ENCODE peak calls at places on chromosomes 2 and 18, in ten cellular contexts. F is CD8-positive, alpha-beta T cell; V is AG09309; T is mammary epithelial cell; B is fibroblast of the aortic adventitia; C is sigmoid colon; M is foreskin fibroblast; L is GM12865; Z is mucosa of descending colon; P is AG10803. W is an unnamed sample.

GRCh38 chr2:11797846-11798245 is 51.4 kb downstream of the LPIN1 start:
- DNase-seq in Z (no peak), B (no peak), T (no peak), L (no peak), M (no peak), F (no peak), V (no peak), C (no peak), P (no peak), W (no peak)

GRCh38 chr18:48814490-48815181 is 136.1 kb downstream of the SMAD7 start:
- DNase-seq in P (no peak), M (no peak), V (no peak), C (peak), B (no peak), L (no peak), Z (no peak), T (no peak), F (no peak), W (peak)

GRCh38 chr18:22489694-22490093 is 72.0 kb upstream of the CTAGE1 start:
- DNase-seq in F (no peak), Z (peak), C (no peak), T (peak), L (no peak), M (no peak), P (peak), B (peak), V (no peak), W (peak)

GRCh38 chr2:134080759-134081158 is 173.1 kb upstream of the MGAT5 start:
- DNase-seq in M (peak), L (no peak), T (no peak), V (no peak), B (no peak), C (no peak), F (no peak), P (no peak), Z (no peak), W (peak)

GRCh38 chr2:112959109-112959591 is 18.7 kb upstream of the IL36G start:
- DNase-seq in L (no peak), F (no peak), C (no peak), T (no peak), V (no peak), B (peak), Z (no peak), M (no peak), P (no peak), W (no peak)

GRCh38 chr2:141534671-141535359 is 596.0 kb downstream of the LRP1B start:
- DNase-seq in C (no peak), M (no peak), Z (no peak), V (no peak), L (peak), T (no peak), B (no peak), F (no peak), P (no peak), W (no peak)

GRCh38 chr18:5424903-5425302 is 118.9 kb downstream of the EPB41L3 start:
- DNase-seq in M (peak), L (peak), F (no peak), T (no peak), Z (peak), C (no peak), B (peak), P (peak), V (no peak), W (peak)

GRCh38 chr2:188788621-188789020 is 185.6 kb upstream of the COL3A1 start:
- DNase-seq in F (no peak), P (peak), M (peak), C (peak), T (peak), L (no peak), B (peak), Z (peak), V (no peak), W (peak)

GRCh38 chr18:23888880-23889279 is 125.7 kb upstream of the TTC39C start:
- DNase-seq in M (no peak), C (no peak), P (no peak), L (no peak), Z (peak), B (no peak), F (no peak), T (no peak), V (no peak), W (no peak)

GRCh38 chr2:10380048-10380926 is 67.8 kb downstream of the ODC1 start:
- DNase-seq in Z (no peak), V (no peak), T (peak), B (no peak), C (no peak), M (no peak), P (no peak), L (no peak), F (no peak), W (peak)

GRCh38 chr2:175111200-175111657 is 56.8 kb downstream of the ATF2 start:
- DNase-seq in T (peak), M (peak), Z (no peak), B (peak), V (peak), F (no peak), P (peak), L (peak), C (no peak), W (peak)

DNA sequence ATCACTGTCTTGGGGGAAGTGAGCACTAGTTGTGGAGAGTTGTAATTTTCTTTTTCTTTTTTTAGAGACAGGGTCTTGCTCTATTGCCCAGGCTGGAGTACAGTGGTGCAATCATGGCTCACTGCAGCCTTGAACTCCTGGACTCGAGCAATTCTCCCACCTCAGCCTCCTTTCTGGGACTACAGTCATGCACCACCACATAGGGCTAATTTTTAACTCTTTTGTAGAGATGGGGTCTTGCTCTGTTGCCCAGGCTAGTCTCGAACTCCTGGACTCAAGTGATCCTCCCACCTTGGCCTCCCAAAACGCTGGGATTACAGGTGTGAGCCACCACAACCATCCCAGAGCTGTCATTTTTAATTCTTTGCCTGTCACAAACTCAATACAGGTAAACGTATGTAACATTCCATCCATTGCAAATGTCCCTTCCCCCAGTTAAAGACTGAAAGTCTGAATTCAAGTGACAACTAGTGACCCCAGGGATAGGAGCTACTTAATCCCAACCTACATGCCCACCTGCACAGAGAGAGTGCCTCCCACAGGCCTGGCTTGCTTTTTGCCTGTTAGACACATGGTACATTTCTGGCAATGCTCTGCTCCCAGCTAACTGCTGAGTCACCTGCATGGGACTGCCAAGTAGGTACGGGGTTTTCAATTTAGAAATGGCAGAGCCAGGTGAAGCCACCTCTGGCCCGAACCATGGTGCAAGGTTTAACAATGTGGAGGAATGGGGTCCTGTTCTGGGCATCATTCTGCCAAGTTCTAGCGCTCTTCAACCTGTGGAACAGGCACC is 60.6 kb downstream of the CYB5A start:
- DNase-seq in Z (no peak), C (no peak), M (no peak), L (no peak), F (no peak), B (no peak), V (no peak), T (peak), P (no peak), W (no peak)
- TF ChIP-seq CTCF in Z (no peak), C (no peak), M (no peak), L (no peak), F (no peak), B (no peak), V (no peak), T (no peak), P (no peak), W (no peak)

GRCh38 chr2:3704647-3705046 is 1.3 kb downstream of the DCDC2C start:
- DNase-seq in P (no peak), M (no peak), C (no peak), T (no peak), B (no peak), L (no peak), Z (no peak), V (no peak), F (no peak), W (no peak)
- H3K4me3 ChIP-seq in P (no peak), M (no peak), C (no peak), T (no peak), B (no peak), L (no peak), Z (no peak), V (no peak), F (no peak), W (no peak)

GRCh38 chr2:233435436-233436190 is 81.3 kb downstream of the DGKD start:
- DNase-seq in V (no peak), C (peak), T (no peak), M (no peak), Z (no peak), B (no peak), F (no peak), L (no peak), P (no peak), W (no peak)
- TF ChIP-seq CTCF in V (no peak), C (no peak), T (no peak), M (no peak), Z (no peak), B (no peak), F (no peak), L (no peak), P (no peak), W (no peak)

GRCh38 chr18:55296761-55297160 is 291.2 kb downstream of the TCF4 start:
- DNase-seq in L (no peak), Z (no peak), T (no peak), M (no peak), C (no peak), P (no peak), F (no peak), B (no peak), V (no peak), W (no peak)

GRCh38 chr18:55302337-55302833 is 285.6 kb downstream of the TCF4 start:
- DNase-seq in Z (no peak), V (no peak), P (peak), L (no peak), C (no peak), B (no peak), T (no peak), M (peak), F (no peak), W (no peak)

GRCh38 chr18:55301836-55302235 is 286.2 kb downstream of the TCF4 start:
- DNase-seq in Z (no peak), P (no peak), C (no peak), F (no peak), T (no peak), B (no peak), V (no peak), L (no peak), M (no peak), W (no peak)

GRCh38 chr18:55300469-55301195 is 287.4 kb downstream of the TCF4 start:
- DNase-seq in C (no peak), L (peak), V (peak), F (no peak), B (peak), Z (no peak), M (peak), T (no peak), P (peak), W (peak)

GRCh38 chr18:55301196-55301540 is 286.8 kb downstream of the TCF4 start:
- DNase-seq in C (no peak), M (peak), B (no peak), V (no peak), T (no peak), P (peak), F (no peak), Z (no peak), L (no peak), W (peak)
- H3K4me3 ChIP-seq in C (peak), M (peak), B (no peak), V (peak), T (no peak), P (peak), F (no peak), Z (no peak), L (peak), W (no peak)

GRCh38 chr2:119293254-119293653 is 69.6 kb downstream of the STEAP3 start:
- DNase-seq in T (peak), B (no peak), Z (no peak), F (no peak), L (no peak), V (no peak), M (peak), C (no peak), P (no peak), W (no peak)

GRCh38 chr2:119291588-119292167 is 68.0 kb downstream of the STEAP3 start:
- DNase-seq in L (no peak), F (no peak), B (no peak), V (no peak), P (no peak), M (no peak), T (no peak), Z (no peak), C (no peak), W (no peak)

GRCh38 chr2:119290859-119291587 is 67.4 kb downstream of the STEAP3 start:
- DNase-seq in T (peak), B (peak), M (peak), F (peak), Z (peak), C (peak), P (peak), L (peak), V (no peak), W (peak)

GRCh38 chr2:119293900-119294299 is 70.3 kb downstream of the STEAP3 start:
- DNase-seq in L (no peak), C (no peak), Z (no peak), M (no peak), F (no peak), V (no peak), P (no peak), T (no peak), B (no peak), W (no peak)

DNA sequence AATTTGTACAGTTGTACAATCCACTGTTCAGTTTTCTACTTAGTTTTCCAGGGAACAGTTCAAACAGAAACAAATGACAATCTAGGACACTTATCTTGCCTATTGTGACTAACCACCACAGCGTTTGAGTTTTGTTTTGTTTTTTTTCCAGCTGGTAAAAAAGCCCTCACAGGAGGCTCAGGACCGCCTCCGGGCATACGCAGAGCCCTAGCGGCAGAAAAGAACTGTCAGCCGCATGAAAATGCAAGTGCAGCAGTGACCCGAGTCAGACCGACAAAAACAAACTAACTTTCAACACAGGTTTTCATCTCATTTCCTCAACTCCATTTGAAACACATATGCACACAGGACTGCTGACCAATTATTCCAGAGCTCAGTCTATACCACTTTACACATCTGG is 68.6 kb downstream of the STEAP3 start:
- DNase-seq in Z (no peak), F (no peak), V (no peak), B (no peak), P (peak), T (no peak), L (no peak), M (peak), C (no peak), W (peak)
- TF ChIP-seq CTCF in Z (no peak), F (no peak), V (peak), B (no peak), P (peak), T (no peak), L (no peak), M (peak), C (no peak), W (peak)

GRCh38 chr2:44941551-44942234 is at the start of gene SIX3:
- DNase-seq in T (peak), Z (peak), F (peak), C (no peak), B (no peak), V (no peak), M (no peak), L (peak), P (peak), W (no peak)

GRCh38 chr2:44942304-44943030 is 965 bp downstream of the SIX3 start:
- DNase-seq in L (no peak), C (no peak), B (no peak), Z (no peak), V (no peak), M (no peak), T (no peak), F (no peak), P (no peak), W (no peak)

GRCh38 chr2:44939074-44940052 is 2.1 kb upstream of the SIX3 start:
- DNase-seq in V (no peak), C (no peak), L (no peak), P (no peak), M (no peak), Z (no peak), F (no peak), B (no peak), T (no peak), W (no peak)

GRCh38 chr2:44940053-44940494 is 1.4 kb upstream of the SIX3 start:
- DNase-seq in P (no peak), B (no peak), V (no peak), L (no peak), M (no peak), Z (no peak), T (no peak), C (no peak), F (no peak), W (no peak)

GRCh38 chr2:44940612-44941464 is 664 bp upstream of the SIX3 start:
- DNase-seq in M (no peak), B (no peak), F (no peak), V (no peak), P (no peak), T (no peak), Z (no peak), C (no peak), L (no peak), W (no peak)
- H3K4me3 ChIP-seq in M (no peak), B (no peak), F (peak), V (no peak), P (no peak), T (no peak), Z (no peak), C (no peak), L (peak), W (no peak)

DNA sequence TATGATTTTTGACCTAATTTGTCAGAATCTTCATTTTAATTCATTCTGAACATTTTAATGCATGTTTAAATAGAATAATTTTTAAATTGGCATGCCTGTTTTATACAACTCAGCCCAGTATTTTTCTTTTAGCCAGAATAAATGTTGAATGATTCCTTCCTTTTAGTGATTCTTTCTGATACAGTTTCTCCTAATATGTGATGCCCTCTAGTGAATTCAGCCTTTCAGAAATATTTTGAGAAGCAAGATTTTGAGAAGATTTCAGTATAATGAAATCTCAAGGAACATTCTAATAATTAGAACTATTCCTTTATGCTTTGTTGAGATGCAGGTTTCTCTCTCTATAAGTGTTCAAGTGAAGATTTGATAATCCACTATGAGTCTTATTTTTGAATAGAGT is 28.5 kb downstream of the LCLAT1 start:
- DNase-seq in C (no peak), Z (no peak), F (no peak), L (no peak), T (no peak), V (no peak), P (no peak), M (no peak), B (peak), W (no peak)
- TF ChIP-seq CTCF in C (no peak), Z (no peak), F (no peak), L (no peak), T (no peak), V (no peak), P (peak), M (peak), B (peak), W (no peak)

GRCh38 chr2:239244625-239245024 is 156.2 kb downstream of the HDAC4 start:
- DNase-seq in F (no peak), P (no peak), Z (no peak), B (no peak), M (no peak), C (peak), V (no peak), T (no peak), L (no peak), W (no peak)

GRCh38 chr2:239245107-239245506 is 155.7 kb downstream of the HDAC4 start:
- DNase-seq in C (no peak), F (no peak), L (no peak), Z (no peak), T (no peak), P (no peak), B (no peak), M (no peak), V (no peak), W (no peak)

GRCh38 chr2:239247401-239248245 is 153.2 kb downstream of the HDAC4 start:
- DNase-seq in L (no peak), M (no peak), T (no peak), P (no peak), C (peak), F (no peak), Z (no peak), B (no peak), V (no peak), W (no peak)

GRCh38 chr2:239246723-239247122 is 154.1 kb downstream of the HDAC4 start:
- DNase-seq in Z (peak), T (peak), B (no peak), V (no peak), P (no peak), C (peak), M (no peak), L (no peak), F (no peak), W (no peak)

DNA sequence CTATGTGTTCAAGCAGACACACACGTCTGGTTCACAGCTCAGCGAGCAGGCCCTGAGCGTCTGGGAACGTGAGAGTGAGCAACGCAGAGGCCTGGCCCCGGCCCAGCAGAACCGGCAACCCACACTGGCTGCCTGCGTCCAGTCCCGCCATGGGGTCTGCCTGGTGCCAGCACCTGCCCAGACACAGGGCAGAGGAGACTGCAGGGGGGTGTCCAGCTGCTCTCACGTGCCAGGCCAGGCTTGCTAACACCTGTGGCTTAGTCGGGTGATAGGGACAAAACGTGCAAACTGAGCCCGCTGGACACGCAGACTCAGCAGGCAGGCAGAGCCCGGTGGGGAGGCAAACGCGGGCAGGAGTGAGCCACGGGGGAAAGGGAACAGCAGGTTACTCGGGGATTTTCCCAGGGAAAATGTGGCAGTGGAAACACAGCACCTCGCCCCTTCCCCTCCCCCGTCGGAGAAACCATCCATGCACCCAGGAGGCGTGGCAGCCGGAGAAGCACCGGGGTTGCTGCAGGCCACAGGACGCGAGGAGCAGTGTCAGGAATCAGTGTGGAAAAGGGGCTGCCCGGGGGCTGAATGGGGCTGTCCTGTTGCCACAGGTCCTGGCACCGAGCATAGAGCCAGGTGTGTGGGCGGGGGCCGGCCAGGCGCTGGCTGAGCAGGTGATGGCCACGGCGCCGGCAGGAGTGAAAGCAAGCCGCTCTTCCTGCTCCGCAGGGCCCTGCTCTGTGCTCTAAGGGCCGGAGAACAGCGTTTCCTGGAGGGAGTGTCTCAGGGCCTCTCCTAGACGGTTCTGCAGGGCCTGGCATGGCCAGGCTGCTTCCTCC is 154.7 kb downstream of the HDAC4 start:
- DNase-seq in M (no peak), P (no peak), F (no peak), V (no peak), C (peak), L (no peak), B (no peak), Z (peak), T (peak), W (no peak)
- H3K4me3 ChIP-seq in M (no peak), P (no peak), F (no peak), V (no peak), C (no peak), L (no peak), B (no peak), Z (no peak), T (peak), W (no peak)